ENCODE peak calls at places on chromosome 14, in eight cellular contexts. One of them, this sample, is unnamed.

GRCh38 chr14:55398679-55399078 is 13.0 kb downstream of the ATG14 start:
- DNase-seq in colonic mucosa: no peak
- DNase-seq in left ventricle myocardium superior: no peak
- DNase-seq in central memory CD4-positive, alpha-beta T cell: no peak
- DNase-seq in IMR-90: peak; percentile 99
- DNase-seq in sciatic nerve: no peak
- DNase-seq in CD4-positive, CD25-positive, alpha-beta regulatory T cell: no peak
- DNase-seq in Right ventricle myocardium superior: no peak
- DNase-seq in this sample: no peak

GRCh38 chr14:23177181-23177580 is 6.3 kb downstream of the SLC7A8 start:
- DNase-seq in colonic mucosa: peak; percentile 68
- DNase-seq in left ventricle myocardium superior: no peak
- DNase-seq in central memory CD4-positive, alpha-beta T cell: no peak
- DNase-seq in IMR-90: no peak
- DNase-seq in sciatic nerve: no peak
- DNase-seq in CD4-positive, CD25-positive, alpha-beta regulatory T cell: no peak
- DNase-seq in Right ventricle myocardium superior: no peak
- DNase-seq in this sample: no peak

GRCh38 chr14:69879175-69880047 is at the start of gene SMOC1:
- DNase-seq in colonic mucosa: peak; percentile 32
- DNase-seq in left ventricle myocardium superior: peak; percentile 60
- DNase-seq in central memory CD4-positive, alpha-beta T cell: no peak
- DNase-seq in IMR-90: peak; percentile 79
- DNase-seq in sciatic nerve: peak; percentile 75
- DNase-seq in CD4-positive, CD25-positive, alpha-beta regulatory T cell: no peak
- DNase-seq in Right ventricle myocardium superior: peak; percentile 60
- DNase-seq in this sample: no peak

GRCh38 chr14:99872786-99873440 is 79.7 kb downstream of the EML1 start:
- DNase-seq in colonic mucosa: no peak
- DNase-seq in left ventricle myocardium superior: no peak
- DNase-seq in central memory CD4-positive, alpha-beta T cell: no peak
- DNase-seq in IMR-90: peak; percentile 11
- DNase-seq in sciatic nerve: no peak
- DNase-seq in CD4-positive, CD25-positive, alpha-beta regulatory T cell: no peak
- DNase-seq in Right ventricle myocardium superior: no peak
- DNase-seq in this sample: no peak

GRCh38 chr14:74438351-74438915 is 12.4 kb upstream of the SYNDIG1L start:
- DNase-seq in colonic mucosa: no peak
- DNase-seq in left ventricle myocardium superior: no peak
- DNase-seq in central memory CD4-positive, alpha-beta T cell: no peak
- DNase-seq in IMR-90: no peak
- DNase-seq in sciatic nerve: no peak
- DNase-seq in CD4-positive, CD25-positive, alpha-beta regulatory T cell: no peak
- DNase-seq in Right ventricle myocardium superior: no peak
- DNase-seq in this sample: no peak

GRCh38 chr14:34582117-34582680 is 42.7 kb upstream of the EAPP start:
- DNase-seq in colonic mucosa: no peak
- DNase-seq in left ventricle myocardium superior: no peak
- DNase-seq in central memory CD4-positive, alpha-beta T cell: no peak
- DNase-seq in IMR-90: no peak
- DNase-seq in sciatic nerve: peak; percentile 41
- DNase-seq in CD4-positive, CD25-positive, alpha-beta regulatory T cell: no peak
- DNase-seq in Right ventricle myocardium superior: peak; percentile 6
- DNase-seq in this sample: no peak

GRCh38 chr14:27390130-27390529 is 792.3 kb upstream of the NOVA1 start:
- DNase-seq in colonic mucosa: no peak
- DNase-seq in left ventricle myocardium superior: no peak
- DNase-seq in central memory CD4-positive, alpha-beta T cell: no peak
- DNase-seq in IMR-90: no peak
- DNase-seq in sciatic nerve: no peak
- DNase-seq in CD4-positive, CD25-positive, alpha-beta regulatory T cell: no peak
- DNase-seq in Right ventricle myocardium superior: no peak
- DNase-seq in this sample: no peak

GRCh38 chr14:44963775-44964380 is 1.9 kb downstream of the TOGARAM1 start:
- DNase-seq in colonic mucosa: peak; percentile 28
- DNase-seq in left ventricle myocardium superior: no peak
- DNase-seq in central memory CD4-positive, alpha-beta T cell: no peak
- DNase-seq in IMR-90: no peak
- DNase-seq in sciatic nerve: no peak
- DNase-seq in CD4-positive, CD25-positive, alpha-beta regulatory T cell: no peak
- DNase-seq in Right ventricle myocardium superior: no peak
- DNase-seq in this sample: no peak

GRCh38 chr14:69699743-69700309 is 67.1 kb upstream of the SRSF5 start:
- DNase-seq in colonic mucosa: no peak
- DNase-seq in left ventricle myocardium superior: no peak
- DNase-seq in central memory CD4-positive, alpha-beta T cell: no peak
- DNase-seq in IMR-90: no peak
- DNase-seq in sciatic nerve: no peak
- DNase-seq in CD4-positive, CD25-positive, alpha-beta regulatory T cell: no peak
- DNase-seq in Right ventricle myocardium superior: no peak
- DNase-seq in this sample: no peak

GRCh38 chr14:43706901-43707300 is 800.2 kb downstream of the FSCB start:
- DNase-seq in colonic mucosa: no peak
- DNase-seq in left ventricle myocardium superior: no peak
- DNase-seq in central memory CD4-positive, alpha-beta T cell: no peak
- DNase-seq in IMR-90: peak; percentile 45
- DNase-seq in sciatic nerve: no peak
- DNase-seq in CD4-positive, CD25-positive, alpha-beta regulatory T cell: no peak
- DNase-seq in Right ventricle myocardium superior: no peak
- DNase-seq in this sample: no peak

GRCh38 chr14:74509587-74510210 is 16.1 kb downstream of the ISCA2 start:
- DNase-seq in colonic mucosa: no peak
- DNase-seq in left ventricle myocardium superior: no peak
- DNase-seq in central memory CD4-positive, alpha-beta T cell: no peak
- DNase-seq in IMR-90: no peak
- DNase-seq in sciatic nerve: peak; percentile 49
- DNase-seq in CD4-positive, CD25-positive, alpha-beta regulatory T cell: no peak
- DNase-seq in Right ventricle myocardium superior: peak; percentile 24
- DNase-seq in this sample: no peak

GRCh38 chr14:92747701-92748258 is 647 bp downstream of the LGMN start:
- DNase-seq in colonic mucosa: no peak
- DNase-seq in left ventricle myocardium superior: no peak
- DNase-seq in central memory CD4-positive, alpha-beta T cell: no peak
- DNase-seq in IMR-90: no peak
- DNase-seq in sciatic nerve: no peak
- DNase-seq in CD4-positive, CD25-positive, alpha-beta regulatory T cell: no peak
- DNase-seq in Right ventricle myocardium superior: no peak
- DNase-seq in this sample: no peak

GRCh38 chr14:70008863-70009262 is 129.6 kb downstream of the SMOC1 start:
- DNase-seq in colonic mucosa: no peak
- DNase-seq in left ventricle myocardium superior: no peak
- DNase-seq in central memory CD4-positive, alpha-beta T cell: no peak
- DNase-seq in IMR-90: no peak
- DNase-seq in sciatic nerve: no peak
- DNase-seq in CD4-positive, CD25-positive, alpha-beta regulatory T cell: no peak
- DNase-seq in Right ventricle myocardium superior: no peak
- DNase-seq in this sample: no peak

GRCh38 chr14:25150934-25151790 is 101.2 kb upstream of the STXBP6 start:
- DNase-seq in colonic mucosa: no peak
- DNase-seq in left ventricle myocardium superior: no peak
- DNase-seq in central memory CD4-positive, alpha-beta T cell: no peak
- DNase-seq in IMR-90: peak; percentile 71
- DNase-seq in sciatic nerve: no peak
- DNase-seq in CD4-positive, CD25-positive, alpha-beta regulatory T cell: no peak
- DNase-seq in Right ventricle myocardium superior: no peak
- DNase-seq in this sample: no peak

GRCh38 chr14:58749066-58749669 is 111.4 kb downstream of the DACT1 start:
- DNase-seq in colonic mucosa: peak; percentile 64
- DNase-seq in left ventricle myocardium superior: no peak
- DNase-seq in central memory CD4-positive, alpha-beta T cell: no peak
- DNase-seq in IMR-90: peak; percentile 98
- DNase-seq in sciatic nerve: no peak
- DNase-seq in CD4-positive, CD25-positive, alpha-beta regulatory T cell: no peak
- DNase-seq in Right ventricle myocardium superior: no peak
- DNase-seq in this sample: peak; percentile 64

GRCh38 chr14:64645220-64645891 is 58.9 kb upstream of the PLEKHG3 start:
- DNase-seq in colonic mucosa: no peak
- DNase-seq in left ventricle myocardium superior: no peak
- DNase-seq in central memory CD4-positive, alpha-beta T cell: no peak
- DNase-seq in IMR-90: peak; percentile 97
- DNase-seq in sciatic nerve: peak; percentile 63
- DNase-seq in CD4-positive, CD25-positive, alpha-beta regulatory T cell: no peak
- DNase-seq in Right ventricle myocardium superior: no peak
- DNase-seq in this sample: no peak

GRCh38 chr14:38143170-38143569 is 64.5 kb upstream of the SSTR1 start:
- DNase-seq in colonic mucosa: no peak
- DNase-seq in left ventricle myocardium superior: no peak
- DNase-seq in central memory CD4-positive, alpha-beta T cell: no peak
- DNase-seq in IMR-90: peak; percentile 35
- DNase-seq in sciatic nerve: no peak
- DNase-seq in CD4-positive, CD25-positive, alpha-beta regulatory T cell: no peak
- DNase-seq in Right ventricle myocardium superior: no peak
- DNase-seq in this sample: no peak

GRCh38 chr14:71526388-71526787 is 405.8 kb upstream of the RGS6 start:
- DNase-seq in colonic mucosa: no peak
- DNase-seq in left ventricle myocardium superior: no peak
- DNase-seq in central memory CD4-positive, alpha-beta T cell: no peak
- DNase-seq in IMR-90: no peak
- DNase-seq in sciatic nerve: no peak
- DNase-seq in CD4-positive, CD25-positive, alpha-beta regulatory T cell: no peak
- DNase-seq in Right ventricle myocardium superior: no peak
- DNase-seq in this sample: no peak

GRCh38 chr14:95877633-95878032 is 1.0 kb downstream of the TUNAR start:
- DNase-seq in colonic mucosa: no peak
- DNase-seq in left ventricle myocardium superior: no peak
- DNase-seq in central memory CD4-positive, alpha-beta T cell: no peak
- DNase-seq in IMR-90: no peak
- DNase-seq in sciatic nerve: no peak
- DNase-seq in CD4-positive, CD25-positive, alpha-beta regulatory T cell: no peak
- DNase-seq in Right ventricle myocardium superior: no peak
- DNase-seq in this sample: no peak

GRCh38 chr14:60789656-60790055 is 55.1 kb downstream of the MNAT1 start:
- DNase-seq in colonic mucosa: no peak
- DNase-seq in left ventricle myocardium superior: no peak
- DNase-seq in central memory CD4-positive, alpha-beta T cell: no peak
- DNase-seq in IMR-90: peak; percentile 6
- DNase-seq in sciatic nerve: no peak
- DNase-seq in CD4-positive, CD25-positive, alpha-beta regulatory T cell: no peak
- DNase-seq in Right ventricle myocardium superior: no peak
- DNase-seq in this sample: no peak

GRCh38 chr14:97642631-97643030 is 845.4 kb downstream of the VRK1 start:
- DNase-seq in colonic mucosa: no peak
- DNase-seq in left ventricle myocardium superior: no peak
- DNase-seq in central memory CD4-positive, alpha-beta T cell: no peak
- DNase-seq in IMR-90: no peak
- DNase-seq in sciatic nerve: no peak
- DNase-seq in CD4-positive, CD25-positive, alpha-beta regulatory T cell: no peak
- DNase-seq in Right ventricle myocardium superior: no peak
- DNase-seq in this sample: no peak

GRCh38 chr14:59086241-59086899 is 102.1 kb upstream of the DAAM1 start:
- DNase-seq in colonic mucosa: no peak
- DNase-seq in left ventricle myocardium superior: no peak
- DNase-seq in central memory CD4-positive, alpha-beta T cell: no peak
- DNase-seq in IMR-90: peak; percentile 66
- DNase-seq in sciatic nerve: no peak
- DNase-seq in CD4-positive, CD25-positive, alpha-beta regulatory T cell: no peak
- DNase-seq in Right ventricle myocardium superior: no peak
- DNase-seq in this sample: no peak

GRCh38 chr14:103712633-103713247 is 2.5 kb downstream of the XRCC3 start:
- DNase-seq in colonic mucosa: no peak
- DNase-seq in left ventricle myocardium superior: no peak
- DNase-seq in central memory CD4-positive, alpha-beta T cell: no peak
- DNase-seq in IMR-90: no peak
- DNase-seq in sciatic nerve: no peak
- DNase-seq in CD4-positive, CD25-positive, alpha-beta regulatory T cell: no peak
- DNase-seq in Right ventricle myocardium superior: no peak
- DNase-seq in this sample: no peak

GRCh38 chr14:74737753-74738325 is 24.9 kb downstream of the FCF1 start:
- DNase-seq in colonic mucosa: no peak
- DNase-seq in left ventricle myocardium superior: no peak
- DNase-seq in central memory CD4-positive, alpha-beta T cell: no peak
- DNase-seq in IMR-90: peak; percentile 50
- DNase-seq in sciatic nerve: no peak
- DNase-seq in CD4-positive, CD25-positive, alpha-beta regulatory T cell: no peak
- DNase-seq in Right ventricle myocardium superior: no peak
- DNase-seq in this sample: no peak

GRCh38 chr14:86038401-86038985 is 508.5 kb downstream of the FLRT2 start:
- DNase-seq in colonic mucosa: peak; percentile 19
- DNase-seq in left ventricle myocardium superior: peak; percentile 26
- DNase-seq in central memory CD4-positive, alpha-beta T cell: no peak
- DNase-seq in IMR-90: peak; percentile 62
- DNase-seq in sciatic nerve: no peak
- DNase-seq in CD4-positive, CD25-positive, alpha-beta regulatory T cell: no peak
- DNase-seq in Right ventricle myocardium superior: peak; percentile 38
- DNase-seq in this sample: no peak

GRCh38 chr14:33483110-33483509 is 467.8 kb downstream of the EGLN3 start:
- DNase-seq in colonic mucosa: no peak
- DNase-seq in left ventricle myocardium superior: no peak
- DNase-seq in central memory CD4-positive, alpha-beta T cell: no peak
- DNase-seq in IMR-90: no peak
- DNase-seq in sciatic nerve: no peak
- DNase-seq in CD4-positive, CD25-positive, alpha-beta regulatory T cell: no peak
- DNase-seq in Right ventricle myocardium superior: no peak
- DNase-seq in this sample: no peak

GRCh38 chr14:39211109-39211741 is 22.5 kb upstream of the MIA2 start:
- DNase-seq in colonic mucosa: no peak
- DNase-seq in left ventricle myocardium superior: no peak
- DNase-seq in central memory CD4-positive, alpha-beta T cell: no peak
- DNase-seq in IMR-90: no peak
- DNase-seq in sciatic nerve: no peak
- DNase-seq in CD4-positive, CD25-positive, alpha-beta regulatory T cell: no peak
- DNase-seq in Right ventricle myocardium superior: no peak
- DNase-seq in this sample: no peak

GRCh38 chr14:72444701-72445100 is 449.2 kb downstream of the DPF3 start:
- DNase-seq in colonic mucosa: no peak
- DNase-seq in left ventricle myocardium superior: no peak
- DNase-seq in central memory CD4-positive, alpha-beta T cell: no peak
- DNase-seq in IMR-90: peak; percentile 13
- DNase-seq in sciatic nerve: no peak
- DNase-seq in CD4-positive, CD25-positive, alpha-beta regulatory T cell: no peak
- DNase-seq in Right ventricle myocardium superior: no peak
- DNase-seq in this sample: no peak

GRCh38 chr14:57364659-57365450 is 25.5 kb upstream of the NAA30 start:
- DNase-seq in colonic mucosa: no peak
- DNase-seq in left ventricle myocardium superior: no peak
- DNase-seq in central memory CD4-positive, alpha-beta T cell: no peak
- DNase-seq in IMR-90: no peak
- DNase-seq in sciatic nerve: no peak
- DNase-seq in CD4-positive, CD25-positive, alpha-beta regulatory T cell: no peak
- DNase-seq in Right ventricle myocardium superior: no peak
- DNase-seq in this sample: no peak

GRCh38 chr14:68173227-68173972 is 353.8 kb downstream of the RAD51B start:
- DNase-seq in colonic mucosa: no peak
- DNase-seq in left ventricle myocardium superior: no peak
- DNase-seq in central memory CD4-positive, alpha-beta T cell: no peak
- DNase-seq in IMR-90: peak; percentile 84
- DNase-seq in sciatic nerve: no peak
- DNase-seq in CD4-positive, CD25-positive, alpha-beta regulatory T cell: no peak
- DNase-seq in Right ventricle myocardium superior: no peak
- DNase-seq in this sample: no peak

GRCh38 chr14:94392510-94392935 is 4.1 kb upstream of the SERPINA1 start:
- DNase-seq in colonic mucosa: no peak
- DNase-seq in left ventricle myocardium superior: no peak
- DNase-seq in central memory CD4-positive, alpha-beta T cell: peak; percentile 9
- DNase-seq in IMR-90: peak; percentile 65
- DNase-seq in sciatic nerve: no peak
- DNase-seq in CD4-positive, CD25-positive, alpha-beta regulatory T cell: no peak
- DNase-seq in Right ventricle myocardium superior: peak; percentile 58
- DNase-seq in this sample: no peak

GRCh38 chr14:32090686-32091085 is 13.6 kb downstream of the ARHGAP5 start:
- DNase-seq in colonic mucosa: no peak
- DNase-seq in left ventricle myocardium superior: no peak
- DNase-seq in central memory CD4-positive, alpha-beta T cell: no peak
- DNase-seq in IMR-90: no peak
- DNase-seq in sciatic nerve: no peak
- DNase-seq in CD4-positive, CD25-positive, alpha-beta regulatory T cell: no peak
- DNase-seq in Right ventricle myocardium superior: no peak
- DNase-seq in this sample: no peak

GRCh38 chr14:101962503-101962874 is 1.9 kb upstream of the DYNC1H1 start:
- DNase-seq in colonic mucosa: peak; percentile 59
- DNase-seq in left ventricle myocardium superior: peak; percentile 81
- DNase-seq in central memory CD4-positive, alpha-beta T cell: no peak
- DNase-seq in IMR-90: peak; percentile 93
- DNase-seq in sciatic nerve: no peak
- DNase-seq in CD4-positive, CD25-positive, alpha-beta regulatory T cell: no peak
- DNase-seq in Right ventricle myocardium superior: peak; percentile 76
- DNase-seq in this sample: no peak

GRCh38 chr14:67821121-67821520 is 1.5 kb downstream of the RAD51B start:
- DNase-seq in colonic mucosa: no peak
- DNase-seq in left ventricle myocardium superior: no peak
- DNase-seq in central memory CD4-positive, alpha-beta T cell: no peak
- DNase-seq in IMR-90: no peak
- DNase-seq in sciatic nerve: no peak
- DNase-seq in CD4-positive, CD25-positive, alpha-beta regulatory T cell: no peak
- DNase-seq in Right ventricle myocardium superior: no peak
- DNase-seq in this sample: no peak

This sample was measured in Peyer's patch.